ENCODE peak calls at places on chromosome 3, in ten cellular contexts. M, L, A, C, U, V, Z, R, F and O are unnamed samples. For H3K36me3, the result is how much of the 10 kb centered on the place peaks cover.

GRCh38 chr3:97835761-97836160 is 13.9 kb downstream of the CRYBG3 start:
- DNase-seq in M (no peak), L (no peak), A (no peak), C (no peak), U (no peak), V (no peak), Z (no peak), R (no peak), F (no peak), O (no peak)

GRCh38 chr3:147513785-147514184 is 104.6 kb downstream of the ZIC1 start:
- DNase-seq in M (no peak), L (no peak), A (no peak), C (no peak), U (no peak), V (no peak), Z (no peak), R (no peak), F (no peak), O (no peak)

GRCh38 chr3:46858456-46858855 is 4.8 kb downstream of the MYL3 start:
- DNase-seq in M (no peak), L (no peak), A (peak), C (no peak), U (no peak), V (no peak), Z (no peak), R (no peak), F (peak), O (peak)

GRCh38 chr3:84547971-84548970 is 410.5 kb upstream of the CADM2 start:
- DNase-seq in M (peak), L (peak), A (peak), C (peak), U (no peak), V (no peak), Z (no peak), R (no peak), F (peak), O (no peak)

GRCh38 chr3:150564243-150564642 is 17.7 kb downstream of the EIF2A start:
- DNase-seq in M (no peak), L (no peak), A (no peak), C (no peak), U (no peak), V (no peak), Z (no peak), R (no peak), F (no peak), O (no peak)

GRCh38 chr3:144687862-144688261 is 716.2 kb downstream of the DIPK2A start:
- DNase-seq in M (no peak), L (no peak), A (no peak), C (no peak), U (no peak), V (no peak), Z (no peak), R (no peak), F (no peak), O (no peak)

GRCh38 chr3:88219138-88219792 is 69.5 kb downstream of the C3orf38 start:
- DNase-seq in M (no peak), L (peak), A (no peak), C (peak), U (peak), V (no peak), Z (no peak), R (peak), F (no peak), O (no peak)

GRCh38 chr3:179672918-179673317 is 20.1 kb downstream of the USP13 start:
- DNase-seq in M (no peak), L (no peak), A (no peak), C (no peak), U (no peak), V (no peak), Z (no peak), R (no peak), F (no peak), O (no peak)

GRCh38 chr3:155270063-155270462 is 23.4 kb downstream of the STRIT1 start:
- DNase-seq in M (no peak), L (no peak), A (no peak), C (no peak), U (no peak), V (no peak), Z (no peak), R (no peak), F (no peak), O (no peak)

GRCh38 chr3:23253214-23253613 is 50.1 kb downstream of the UBE2E2 start:
- DNase-seq in M (no peak), L (no peak), A (no peak), C (no peak), U (no peak), V (no peak), Z (no peak), R (no peak), F (no peak), O (no peak)

GRCh38 chr3:123292321-123293310 is 90.9 kb downstream of the SEC22A start:
- DNase-seq in M (no peak), L (no peak), A (no peak), C (no peak), U (no peak), V (no peak), Z (no peak), R (no peak), F (no peak), O (no peak)

GRCh38 chr3:47261301-47261700 is 21.3 kb downstream of the KIF9 start:
- DNase-seq in M (no peak), L (no peak), A (no peak), C (no peak), U (no peak), V (no peak), Z (no peak), R (no peak), F (no peak), O (no peak)

GRCh38 chr3:190533511-190534282 is 19.8 kb downstream of the IL1RAP start:
- DNase-seq in M (no peak), L (no peak), A (peak), C (peak), U (peak), V (no peak), Z (no peak), R (peak), F (peak), O (peak)

GRCh38 chr3:197298858-197299854 is 744 bp upstream of the DLG1 start:
- DNase-seq in M (peak), L (peak), A (peak), C (peak), U (peak), V (no peak), Z (peak), R (peak), F (peak), O (peak)

GRCh38 chr3:139629033-139629432 is 48.7 kb downstream of the NMNAT3 start:
- DNase-seq in M (no peak), L (no peak), A (no peak), C (peak), U (peak), V (no peak), Z (peak), R (no peak), F (no peak), O (no peak)

GRCh38 chr3:9875448-9875847 is 4.6 kb downstream of the CIDEC start:
- DNase-seq in M (no peak), L (no peak), A (no peak), C (no peak), U (no peak), V (no peak), Z (no peak), R (no peak), F (no peak), O (no peak)

GRCh38 chr3:158732856-158733200 is 571 bp upstream of the RARRES1 start:
- DNase-seq in M (no peak), L (no peak), A (no peak), C (no peak), U (no peak), V (no peak), Z (no peak), R (no peak), F (no peak), O (no peak)

GRCh38 chr3:39479701-39480414 is 12.4 kb downstream of the MOBP start:
- DNase-seq in M (no peak), L (no peak), A (no peak), C (no peak), U (no peak), V (no peak), Z (no peak), R (no peak), F (no peak), O (no peak)

GRCh38 chr3:12165909-12166308 is 7.2 kb upstream of the TIMP4 start:
- DNase-seq in M (peak), L (no peak), A (no peak), C (no peak), U (no peak), V (no peak), Z (no peak), R (no peak), F (no peak), O (no peak)

GRCh38 chr3:177051419-177051818 is 145.9 kb downstream of the TBL1XR1 start:
- DNase-seq in M (no peak), L (no peak), A (no peak), C (no peak), U (no peak), V (no peak), Z (no peak), R (peak), F (no peak), O (no peak)

GRCh38 chr3:87287025-87287424 is 10.6 kb upstream of the POU1F1 start:
- DNase-seq in M (no peak), L (no peak), A (no peak), C (no peak), U (no peak), V (no peak), Z (no peak), R (peak), F (no peak), O (no peak)

GRCh38 chr3:72317491-72317890 is 530.8 kb downstream of the SHQ1 start:
- DNase-seq in M (peak), L (no peak), A (no peak), C (peak), U (no peak), V (no peak), Z (no peak), R (peak), F (no peak), O (no peak)

GRCh38 chr3:27454914-27455313 is 29.3 kb downstream of the SLC4A7 start:
- DNase-seq in M (no peak), L (no peak), A (no peak), C (no peak), U (no peak), V (no peak), Z (no peak), R (peak), F (no peak), O (no peak)

GRCh38 chr3:17546500-17546899 is 195.9 kb downstream of the TBC1D5 start:
- DNase-seq in M (no peak), L (no peak), A (peak), C (no peak), U (no peak), V (no peak), Z (no peak), R (no peak), F (no peak), O (no peak)

GRCh38 chr3:138833908-138834358 is 795 bp downstream of the PIK3CB start:
- DNase-seq in M (peak), L (no peak), A (no peak), C (peak), U (no peak), V (no peak), Z (no peak), R (peak), F (peak), O (no peak)

GRCh38 chr3:47512416-47513124 is 942 bp downstream of the ELP6 start:
- DNase-seq in M (peak), L (no peak), A (no peak), C (peak), U (peak), V (no peak), Z (no peak), R (peak), F (no peak), O (peak)

GRCh38 chr3:183845090-183845489 is 19.7 kb upstream of the MAP6D1 start:
- DNase-seq in M (no peak), L (no peak), A (no peak), C (no peak), U (no peak), V (no peak), Z (no peak), R (no peak), F (no peak), O (no peak)
- H3K27ac ChIP-seq in M (no peak), L (no peak), A (no peak), C (no peak), U (no peak), V (no peak), Z (no peak), R (peak), F (no peak), O (no peak)

DNA sequence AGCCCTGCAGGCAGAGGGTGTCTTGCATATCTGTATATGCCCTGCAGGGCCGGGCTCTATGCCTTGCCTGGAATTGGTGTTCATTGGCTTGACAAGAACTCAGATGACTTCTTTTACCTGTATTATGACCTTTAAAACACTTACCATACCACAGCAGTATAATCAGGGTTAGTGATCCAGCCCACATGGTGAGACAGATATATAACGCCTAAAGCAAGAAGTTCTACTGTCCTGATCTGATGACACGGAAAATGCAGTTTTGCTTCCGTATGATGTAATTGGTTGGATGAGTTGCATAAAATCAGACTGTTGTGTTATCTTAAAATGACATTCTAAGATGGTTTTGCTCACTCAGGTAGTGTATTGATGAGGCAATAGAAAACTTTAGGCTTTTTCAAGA is 9.4 kb downstream of the CCDC174 start:
- DNase-seq in M (no peak), L (no peak), A (no peak), C (no peak), U (no peak), V (no peak), Z (no peak), R (no peak), F (no peak), O (no peak)
- H3K36me3 ChIP-seq in M (under half), L (under half), A (half or more), C (half or more), U (half or more), V (under half), Z (half or more), R (half or more), F (half or more), O (under half)

GRCh38 chr3:134232976-134233375 is 17.7 kb downstream of the RYK start:
- DNase-seq in M (no peak), L (no peak), A (no peak), C (no peak), U (no peak), V (no peak), Z (no peak), R (no peak), F (no peak), O (no peak)

GRCh38 chr3:134232146-134232545 is 18.5 kb downstream of the RYK start:
- DNase-seq in M (no peak), L (no peak), A (no peak), C (no peak), U (no peak), V (no peak), Z (no peak), R (no peak), F (no peak), O (no peak)

GRCh38 chr3:134237454-134238145 is 13.1 kb downstream of the RYK start:
- DNase-seq in M (no peak), L (no peak), A (no peak), C (no peak), U (no peak), V (no peak), Z (no peak), R (no peak), F (no peak), O (no peak)

GRCh38 chr3:134236505-134236904 is 14.2 kb downstream of the RYK start:
- DNase-seq in M (no peak), L (no peak), A (no peak), C (no peak), U (no peak), V (no peak), Z (no peak), R (no peak), F (no peak), O (no peak)

GRCh38 chr3:134235677-134236076 is 15.0 kb downstream of the RYK start:
- DNase-seq in M (no peak), L (no peak), A (no peak), C (no peak), U (no peak), V (no peak), Z (no peak), R (no peak), F (no peak), O (no peak)
- TF ChIP-seq POLR2A in M (no peak), L (no peak), A (no peak), C (no peak), U (no peak), V (no peak), Z (no peak), R (no peak), F (no peak), O (no peak)

GRCh38 chr3:192409838-192410683 is 317.3 kb downstream of the FGF12 start:
- DNase-seq in M (no peak), L (peak), A (peak), C (no peak), U (no peak), V (no peak), Z (no peak), R (peak), F (no peak), O (no peak)
- H3K27ac ChIP-seq in M (peak), L (no peak), A (peak), C (no peak), U (peak), V (peak), Z (no peak), R (no peak), F (peak), O (no peak)

DNA sequence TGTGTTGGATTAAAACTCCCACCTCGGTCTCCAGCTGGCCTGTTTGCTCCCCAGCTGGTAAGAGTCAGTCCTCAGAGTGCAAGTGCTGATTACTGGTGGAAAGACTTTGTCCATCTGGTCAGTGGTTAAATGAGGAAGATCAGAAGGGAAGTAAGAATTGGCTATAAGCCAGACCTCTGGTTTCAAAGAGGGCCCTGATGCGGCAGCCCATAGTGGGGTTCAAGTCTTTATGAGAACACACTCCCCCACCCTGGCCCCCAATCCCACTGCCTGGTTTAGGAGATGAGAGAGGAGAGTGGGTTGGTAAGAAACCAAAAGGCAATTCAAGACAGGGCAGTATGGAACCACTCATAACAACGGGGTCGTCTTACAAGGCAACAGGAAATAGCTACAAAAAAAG is 65.0 kb downstream of the FRMD4B start:
- DNase-seq in M (no peak), L (no peak), A (peak), C (peak), U (peak), V (no peak), Z (no peak), R (no peak), F (no peak), O (no peak)
- H3K36me3 ChIP-seq in M (under half), L (under half), A (under half), C (under half), U (under half), V (under half), Z (under half), R (under half), F (under half), O (under half)

GRCh38 chr3:15256861-15257341 is 50.9 kb downstream of the CAPN7 start:
- DNase-seq in M (no peak), L (no peak), A (no peak), C (no peak), U (no peak), V (no peak), Z (no peak), R (no peak), F (peak), O (no peak)
- TF ChIP-seq POLR2A in M (no peak), L (no peak), A (no peak), C (no peak), U (no peak), V (no peak), Z (no peak), R (peak), F (no peak), O (no peak)

GRCh38 chr3:65729553-65729952 is 309.2 kb downstream of the MAGI1 start:
- DNase-seq in M (peak), L (no peak), A (no peak), C (peak), U (no peak), V (no peak), Z (no peak), R (peak), F (no peak), O (peak)
- H3K27ac ChIP-seq in M (no peak), L (no peak), A (peak), C (no peak), U (no peak), V (no peak), Z (no peak), R (no peak), F (no peak), O (no peak)

GRCh38 chr3:172115787-172116186 is 76.4 kb downstream of the FNDC3B start:
- DNase-seq in M (no peak), L (no peak), A (no peak), C (no peak), U (no peak), V (no peak), Z (no peak), R (no peak), F (no peak), O (no peak)
- H3K36me3 ChIP-seq in M (under half), L (under half), A (under half), C (under half), U (under half), V (under half), Z (under half), R (under half), F (under half), O (under half)

DNA sequence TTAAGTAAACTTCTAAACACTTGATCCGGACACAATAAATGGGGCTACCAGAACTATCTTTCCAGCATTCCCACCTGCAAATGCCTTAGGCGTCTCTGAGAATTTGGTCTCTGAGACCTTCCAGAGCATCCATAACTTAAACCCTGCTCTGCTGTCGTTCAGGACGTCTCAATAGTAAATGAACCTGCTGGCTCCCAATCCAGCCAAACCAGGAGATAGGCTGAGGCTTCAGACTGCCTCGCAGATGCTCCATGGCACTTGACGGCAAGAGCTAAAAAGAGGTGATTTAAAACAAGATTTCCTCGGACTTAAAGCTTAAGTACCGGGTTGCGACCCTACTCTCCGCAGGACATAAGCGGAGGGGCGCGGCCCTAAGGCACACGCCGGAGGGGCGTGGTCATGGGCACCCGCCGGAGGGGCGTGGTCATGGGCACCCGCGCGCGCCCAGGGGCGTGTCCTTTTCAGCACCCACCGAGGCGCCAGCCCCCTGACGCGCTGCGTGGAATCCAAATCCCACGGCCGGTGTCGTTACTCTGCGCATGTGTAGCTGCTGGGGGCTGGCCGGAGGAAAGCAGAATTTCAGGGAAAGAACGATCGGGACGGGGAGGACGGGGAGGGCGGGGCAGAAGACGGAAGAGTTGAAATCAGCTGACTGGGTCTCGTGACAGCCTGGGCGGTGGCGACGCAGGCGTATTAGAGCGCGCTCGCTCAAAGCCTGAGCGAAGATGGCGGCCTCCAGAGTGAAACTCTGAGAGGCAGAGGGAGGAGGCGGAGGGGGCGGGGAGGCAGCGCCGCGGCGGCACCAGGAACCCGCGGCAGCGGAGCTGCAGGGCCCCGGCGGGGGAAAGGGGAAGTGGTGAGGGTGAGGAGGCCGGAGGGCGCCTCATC is at the start of gene DNAJC13:
- DNase-seq in M (peak), L (peak), A (peak), C (peak), U (peak), V (peak), Z (peak), R (peak), F (peak), O (peak)
- TF ChIP-seq POLR2A in M (peak), L (peak), A (no peak), C (peak), U (peak), V (peak), Z (peak), R (no peak), F (peak), O (peak)